ENCODE peak calls at places on chromosome 9, in eight cellular contexts. Q, F, R, U, W, Y, K and I are unnamed samples.

GRCh38 chr9:135339378-135339973 is 140.1 kb upstream of the PPP1R26 start:
- DNase-seq in Y (no peak), W (no peak), R (no peak), U (no peak), K (no peak), Q (no peak), F (no peak), I (no peak)

GRCh38 chr9:121752929-121753328 is 101.5 kb downstream of the DAB2IP start:
- DNase-seq in F (no peak), U (no peak), W (no peak), K (no peak), R (no peak), Y (no peak), Q (no peak), I (no peak)

GRCh38 chr9:135711411-135711810 is 9.4 kb downstream of the KCNT1 start:
- DNase-seq in K (no peak), U (no peak), Q (no peak), Y (peak; percentile 33), R (no peak), W (no peak), F (no peak), I (peak; percentile 71)

GRCh38 chr9:121902483-121903135 is 190.5 kb downstream of the TTLL11 start:
- DNase-seq in U (no peak), F (no peak), Q (no peak), K (no peak), R (no peak), Y (no peak), W (no peak), I (peak; percentile 16)

GRCh38 chr9:125284855-125285254 is 23.2 kb downstream of the GAPVD1 start:
- DNase-seq in K (no peak), R (no peak), F (no peak), W (no peak), Y (no peak), U (no peak), Q (no peak), I (peak; percentile 39)

GRCh38 chr9:69465473-69465872 is 140.5 kb downstream of the ENTREP1 start:
- DNase-seq in Q (no peak), R (no peak), W (no peak), U (no peak), K (peak; percentile 27), F (no peak), Y (no peak), I (no peak)

GRCh38 chr9:134413890-134414731 is 87.9 kb downstream of the RXRA start:
- DNase-seq in R (peak; percentile 20), U (no peak), Y (peak; percentile 95), K (peak; percentile 50), Q (peak; percentile 87), F (no peak), W (no peak), I (peak; percentile 94)

GRCh38 chr9:68416891-68417570 is 60.6 kb downstream of the PGM5 start:
- DNase-seq in W (peak; percentile 3), F (no peak), K (no peak), R (peak; percentile 7), Q (no peak), Y (no peak), U (no peak), I (no peak)

GRCh38 chr9:14031761-14032279 is 282.1 kb downstream of the NFIB start:
- DNase-seq in R (no peak), Q (no peak), K (no peak), W (no peak), F (no peak), Y (no peak), U (no peak), I (no peak)

GRCh38 chr9:134328841-134329575 is 2.8 kb downstream of the RXRA start:
- DNase-seq in U (no peak), R (peak; percentile 69), Y (no peak), F (no peak), K (peak; percentile 64), Q (no peak), W (no peak), I (no peak)

GRCh38 chr9:75088646-75089368 is 493 bp downstream of the OSTF1 start:
- DNase-seq in W (peak; percentile 66), F (peak; percentile 16), R (peak; percentile 68), Y (peak; percentile 28), Q (peak; percentile 49), U (no peak), K (peak; percentile 83), I (peak; percentile 1)

GRCh38 chr9:131394464-131395026 is 659 bp downstream of the PRRC2B start:
- DNase-seq in K (peak; percentile 47), R (no peak), Q (no peak), F (peak; percentile 75), U (peak; percentile 30), W (peak; percentile 73), Y (no peak), I (no peak)